ENCODE peak calls at places on chromosomes 7 and 10, in seven cellular contexts. V is activated CD8-positive, alpha-beta memory T cell treated with anti-CD3 and anti-CD28 coated beads, Interleukin-2, amount 10 ng/mL, durations not matched to agents 7 days and 5 days; L is activated CD8-positive, alpha-beta T cell treated with anti-CD3 and anti-CD28 coated beads for 36 hours; G is HepG2; D is naive thymus-derived CD8-positive, alpha-beta T cell; C is CD8-positive, alpha-beta T cell; F is heart right ventricle. O is an unnamed sample.

GRCh38 chr7:47513741-47514241 is 68.1 kb downstream of the TNS3 start:
- ATAC-seq in D (no peak), V (no peak), G (peak; percentile 25), L (no peak), F (peak; percentile 60), C (no peak), O (peak; percentile 79)

GRCh38 chr10:119394657-119395286 is 147.7 kb downstream of the RGS10 start:
- ATAC-seq in V (no peak), D (no peak), G (no peak), F (no peak), L (no peak), C (no peak), O (no peak)

GRCh38 chr10:116251602-116252395 is 21.2 kb downstream of the GFRA1 start:
- ATAC-seq in F (no peak), V (no peak), L (no peak), D (no peak), C (no peak), G (no peak), O (no peak)

GRCh38 chr10:5905854-5906507 is 15.9 kb downstream of the FBH1 start:
- ATAC-seq in D (no peak), G (peak; percentile 46), V (no peak), L (no peak), F (peak; percentile 89), C (no peak), O (peak; percentile 72)

GRCh38 chr7:157854066-157854891 is 517.5 kb downstream of the DNAJB6 start:
- ATAC-seq in G (peak; percentile 89), F (peak; percentile 80), L (no peak), V (no peak), D (no peak), C (no peak), O (peak; percentile 79)

GRCh38 chr7:17152698-17153097 is 145.8 kb upstream of the AHR start:
- ATAC-seq in V (no peak), L (peak; percentile 47), F (peak; percentile 54), D (no peak), G (no peak), C (no peak), O (no peak)

GRCh38 chr10:45111509-45111908 is 110.8 kb downstream of the ZNF22 start:
- ATAC-seq in G (no peak), C (no peak), V (no peak), F (no peak), D (no peak), L (no peak), O (no peak)

GRCh38 chr10:132164801-132165278 is 21.9 kb upstream of the DPYSL4 start:
- ATAC-seq in V (no peak), G (peak; percentile 94), D (no peak), F (no peak), L (no peak), C (no peak), O (no peak)

GRCh38 chr10:33065111-33065510 is 107.1 kb upstream of the ITGB1 start:
- ATAC-seq in L (no peak), D (no peak), C (no peak), G (peak; percentile 34), V (no peak), F (no peak), O (no peak)

GRCh38 chr7:158541330-158542010 is 46.2 kb downstream of the PTPRN2 start:
- ATAC-seq in F (no peak), L (no peak), G (no peak), C (no peak), V (no peak), D (no peak), O (no peak)

O was measured in gastroesophageal sphincter.